ENCODE peak calls at places on chromosome 20, in ten cellular contexts. L, I, U, Q, V, H, M, F, P and N are unnamed samples.

GRCh38 chr20:39433461-39433860 is 471.3 kb downstream of the DHX35 start:
- DNase-seq in L (no peak), I (no peak), U (no peak), Q (no peak), V (no peak), H (peak), M (no peak), F (no peak), P (no peak), N (no peak)

GRCh38 chr20:3710703-3711417 is 1.5 kb downstream of the SIGLEC1 start:
- DNase-seq in L (peak), I (no peak), U (peak), Q (peak), V (peak), H (peak), M (peak), F (peak), P (peak), N (peak)

GRCh38 chr20:12677925-12678324 is 330.8 kb upstream of the SPTLC3 start:
- DNase-seq in L (no peak), I (no peak), U (no peak), Q (no peak), V (no peak), H (no peak), M (no peak), F (no peak), P (no peak), N (no peak)

GRCh38 chr20:62822788-62823651 is 6.2 kb downstream of the COL9A3 start:
- DNase-seq in L (no peak), I (no peak), U (no peak), Q (peak), V (peak), H (peak), M (peak), F (peak), P (no peak), N (no peak)

GRCh38 chr20:37823276-37823980 is 79.5 kb upstream of the VSTM2L start:
- DNase-seq in L (no peak), I (peak), U (peak), Q (peak), V (peak), H (peak), M (no peak), F (no peak), P (peak), N (peak)

GRCh38 chr20:58312836-58313235 is 3.3 kb downstream of the RAB22A start:
- DNase-seq in L (no peak), I (no peak), U (no peak), Q (no peak), V (no peak), H (peak), M (no peak), F (no peak), P (no peak), N (no peak)

GRCh38 chr20:20821496-20822260 is 109.2 kb upstream of the RALGAPA2 start:
- DNase-seq in L (no peak), I (no peak), U (no peak), Q (no peak), V (peak), H (no peak), M (no peak), F (no peak), P (no peak), N (no peak)

GRCh38 chr20:62025832-62026563 is 39.7 kb downstream of the TAF4 start:
- DNase-seq in L (no peak), I (peak), U (peak), Q (peak), V (no peak), H (no peak), M (no peak), F (peak), P (peak), N (peak)

GRCh38 chr20:63177134-63177784 is 38.7 kb downstream of the YTHDF1 start:
- DNase-seq in L (no peak), I (no peak), U (no peak), Q (no peak), V (no peak), H (peak), M (no peak), F (no peak), P (no peak), N (no peak)

GRCh38 chr20:13430346-13431002 is 208.3 kb downstream of the TASP1 start:
- DNase-seq in L (no peak), I (peak), U (peak), Q (peak), V (peak), H (peak), M (no peak), F (no peak), P (no peak), N (peak)

GRCh38 chr20:6686171-6686570 is 81.3 kb upstream of the BMP2 start:
- DNase-seq in L (no peak), I (no peak), U (no peak), Q (no peak), V (no peak), H (no peak), M (no peak), F (no peak), P (no peak), N (no peak)

GRCh38 chr20:3082955-3083952 is 1.3 kb downstream of the AVP start:
- DNase-seq in L (no peak), I (no peak), U (no peak), Q (no peak), V (no peak), H (no peak), M (no peak), F (no peak), P (no peak), N (no peak)

GRCh38 chr20:15370370-15370769 is 1033.0 kb upstream of the FLRT3 start:
- DNase-seq in L (no peak), I (no peak), U (no peak), Q (no peak), V (no peak), H (no peak), M (no peak), F (no peak), P (no peak), N (no peak)

GRCh38 chr20:37095108-37095608 is 639 bp downstream of the RBL1 start:
- DNase-seq in L (no peak), I (no peak), U (peak), Q (no peak), V (no peak), H (no peak), M (no peak), F (no peak), P (no peak), N (peak)

GRCh38 chr20:31853481-31853880 is 8.1 kb upstream of the FOXS1 start:
- DNase-seq in L (no peak), I (no peak), U (no peak), Q (no peak), V (no peak), H (no peak), M (no peak), F (no peak), P (no peak), N (no peak)

GRCh38 chr20:16106191-16106849 is 466.9 kb downstream of the KIF16B start:
- DNase-seq in L (no peak), I (no peak), U (no peak), Q (no peak), V (no peak), H (peak), M (no peak), F (no peak), P (no peak), N (no peak)

GRCh38 chr20:60931691-60932090 is 320.4 kb upstream of the CDH4 start:
- DNase-seq in L (no peak), I (no peak), U (no peak), Q (no peak), V (no peak), H (no peak), M (no peak), F (no peak), P (no peak), N (no peak)

GRCh38 chr20:60937581-60937980 is 314.5 kb upstream of the CDH4 start:
- DNase-seq in L (no peak), I (no peak), U (no peak), Q (no peak), V (no peak), H (no peak), M (no peak), F (no peak), P (no peak), N (no peak)

GRCh38 chr20:60930023-60930790 is 321.9 kb upstream of the CDH4 start:
- DNase-seq in L (no peak), I (no peak), U (no peak), Q (no peak), V (no peak), H (no peak), M (no peak), F (no peak), P (no peak), N (no peak)

GRCh38 chr20:60934724-60935123 is 317.3 kb upstream of the CDH4 start:
- DNase-seq in L (no peak), I (no peak), U (no peak), Q (no peak), V (no peak), H (peak), M (no peak), F (no peak), P (no peak), N (no peak)

DNA sequence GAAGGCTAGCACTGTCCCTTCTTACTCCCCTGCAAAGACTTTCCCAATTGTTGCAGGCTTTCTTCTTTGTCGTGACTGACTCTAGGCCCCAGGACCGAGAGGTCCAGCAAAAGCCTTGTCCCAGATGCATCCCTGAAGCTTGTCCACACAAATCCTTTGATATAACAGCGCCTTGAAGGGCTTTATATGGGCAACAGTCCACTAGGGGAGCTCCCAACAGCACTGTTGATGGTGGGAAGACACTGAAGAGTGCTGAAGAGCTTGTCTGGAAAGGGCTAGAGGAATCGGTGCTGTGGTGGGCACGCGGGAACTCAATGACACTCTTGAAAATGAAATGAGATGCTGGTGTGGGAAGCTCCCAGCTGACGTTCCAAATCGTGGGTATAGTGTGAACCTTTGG is 316.1 kb upstream of the CDH4 start:
- DNase-seq in L (no peak), I (no peak), U (no peak), Q (no peak), V (no peak), H (no peak), M (no peak), F (no peak), P (no peak), N (no peak)
- TF ChIP-seq CTCF in L (no peak), I (no peak), U (no peak), Q (no peak), V (no peak), H (no peak), M (no peak), F (no peak), P (no peak), N (no peak)

DNA sequence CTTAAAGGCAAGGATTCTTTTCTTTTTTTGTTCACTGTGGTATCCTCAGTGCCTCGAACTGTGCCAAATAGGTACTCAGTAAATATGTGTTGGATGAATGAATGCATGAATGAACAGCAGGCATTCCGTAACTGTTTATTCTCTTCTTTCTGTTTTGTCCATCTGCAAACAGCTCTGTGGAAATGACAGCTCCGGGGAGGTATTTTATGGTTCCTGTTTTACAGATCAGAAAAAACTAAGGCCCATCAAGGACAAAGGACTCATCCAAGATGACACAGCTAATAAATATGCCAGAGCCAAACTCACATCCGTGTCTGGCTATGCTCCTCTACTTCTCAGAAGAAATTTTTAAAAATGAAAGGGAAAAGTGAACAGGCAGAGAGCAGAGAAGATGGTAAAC is 21.0 kb downstream of the JPH2 start:
- DNase-seq in L (no peak), I (peak), U (peak), Q (peak), V (no peak), H (peak), M (peak), F (no peak), P (peak), N (peak)
- H3K4me3 ChIP-seq in L (no peak), I (peak), U (no peak), Q (no peak), V (no peak), H (no peak), M (peak), F (no peak), P (no peak), N (no peak)

DNA sequence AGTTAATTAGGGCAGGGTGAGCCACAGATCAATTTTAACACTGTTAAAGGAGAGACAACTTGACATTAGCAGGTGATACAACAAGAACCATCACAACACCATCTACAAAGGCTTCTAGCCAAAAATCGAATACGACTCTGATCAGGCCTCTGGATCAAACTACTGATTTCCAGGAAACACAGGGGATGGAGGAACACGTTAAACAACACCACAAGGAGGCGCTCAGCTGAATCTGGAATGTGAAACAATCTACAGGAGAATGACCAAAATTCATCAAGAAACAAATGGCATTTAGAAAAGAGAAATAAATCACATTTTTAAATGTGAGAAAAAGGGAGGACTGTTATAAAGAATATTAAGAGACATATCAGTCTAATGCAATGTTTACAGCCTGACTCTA is 13.5 kb upstream of the MAFB start:
- DNase-seq in L (no peak), I (no peak), U (peak), Q (no peak), V (no peak), H (no peak), M (no peak), F (no peak), P (no peak), N (no peak)
- TF ChIP-seq CTCF in L (no peak), I (no peak), U (no peak), Q (no peak), V (peak), H (no peak), M (no peak), F (no peak), P (peak), N (peak)

DNA sequence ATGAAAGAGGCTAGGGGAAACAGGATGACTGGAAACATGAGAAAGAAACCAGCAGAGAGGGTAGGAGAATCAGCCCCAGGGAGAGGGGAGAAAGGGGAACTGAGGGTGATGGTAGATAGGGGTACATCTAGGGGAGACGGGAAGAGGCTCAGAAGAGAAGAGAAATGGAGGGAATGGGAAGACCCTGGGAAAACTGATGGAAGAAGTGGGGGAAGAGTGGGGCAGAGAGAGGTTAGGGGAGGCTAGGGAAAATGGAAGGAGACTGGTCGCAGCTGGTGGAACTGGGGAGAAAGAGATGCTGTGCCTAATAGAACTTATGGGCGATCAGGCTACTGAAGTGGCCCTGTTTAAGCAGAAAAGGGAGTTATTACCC is 548 bp downstream of the PROCR start:
- DNase-seq in L (no peak), I (no peak), U (no peak), Q (no peak), V (no peak), H (no peak), M (no peak), F (no peak), P (no peak), N (no peak)
- H3K4me3 ChIP-seq in L (peak), I (peak), U (peak), Q (peak), V (no peak), H (peak), M (peak), F (no peak), P (peak), N (no peak)

GRCh38 chr20:47464380-47465101 is 37.1 kb upstream of the NCOA3 start:
- DNase-seq in L (peak), I (peak), U (peak), Q (peak), V (peak), H (peak), M (peak), F (peak), P (peak), N (peak)
- TF ChIP-seq CTCF in L (peak), I (peak), U (peak), Q (peak), V (peak), H (peak), M (no peak), F (peak), P (peak), N (peak)

GRCh38 chr20:25355191-25355590 is 35.4 kb downstream of the ABHD12 start:
- DNase-seq in L (no peak), I (no peak), U (no peak), Q (no peak), V (no peak), H (no peak), M (no peak), F (no peak), P (no peak), N (no peak)

GRCh38 chr20:25353754-25354705 is 36.6 kb downstream of the ABHD12 start:
- DNase-seq in L (no peak), I (no peak), U (no peak), Q (no peak), V (peak), H (peak), M (no peak), F (no peak), P (no peak), N (no peak)

GRCh38 chr20:25355866-25356265 is 34.8 kb downstream of the ABHD12 start:
- DNase-seq in L (no peak), I (no peak), U (no peak), Q (no peak), V (no peak), H (no peak), M (no peak), F (no peak), P (no peak), N (no peak)

GRCh38 chr20:25353368-25353753 is 37.3 kb downstream of the ABHD12 start:
- DNase-seq in L (no peak), I (no peak), U (no peak), Q (no peak), V (no peak), H (no peak), M (no peak), F (no peak), P (no peak), N (no peak)

DNA sequence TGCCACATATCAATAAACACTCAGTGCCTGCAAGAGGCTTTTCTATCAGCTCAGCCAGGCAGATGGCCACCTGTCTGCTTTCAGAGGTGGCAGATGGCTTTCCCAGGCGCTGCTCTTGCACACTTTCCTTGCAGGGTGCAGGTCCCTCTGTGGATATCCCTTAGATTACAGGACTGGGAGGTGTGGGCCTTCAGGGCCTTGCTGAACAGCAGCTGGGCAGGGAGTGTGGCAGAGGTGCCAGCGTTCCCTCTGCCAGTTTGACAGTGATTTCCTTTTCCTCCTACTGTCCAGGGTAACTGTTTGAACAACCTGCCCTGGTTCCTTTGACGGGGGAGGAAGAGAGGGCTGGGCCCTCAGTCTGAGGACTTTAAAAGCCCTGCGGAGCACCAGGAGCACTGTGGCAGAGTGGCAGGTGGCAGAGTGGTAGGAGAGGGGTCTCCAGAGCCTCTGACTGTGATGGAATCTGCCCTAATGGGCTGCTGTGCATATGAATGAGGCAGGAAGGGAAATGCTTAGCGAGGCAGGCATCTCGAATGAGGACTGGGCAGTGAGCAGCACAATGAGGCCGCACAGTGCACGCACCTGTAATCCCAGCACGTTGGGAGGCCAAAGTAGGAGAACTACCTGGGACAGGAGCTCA is 34.2 kb downstream of the ABHD12 start:
- DNase-seq in L (no peak), I (no peak), U (no peak), Q (no peak), V (no peak), H (no peak), M (no peak), F (peak), P (no peak), N (no peak)
- H3K4me3 ChIP-seq in L (no peak), I (no peak), U (no peak), Q (no peak), V (no peak), H (no peak), M (no peak), F (no peak), P (no peak), N (no peak)